ENCODE peak calls at places on chromosomes 7 and 10, in four cellular contexts. C, V, F and W are unnamed samples.

GRCh38 chr10:114724295-114724694 is 66.2 kb upstream of the ABLIM1 start:
- DNase-seq in V (no peak), C (no peak), F (no peak), W (no peak)

GRCh38 chr10:74854610-74855009 is 28.2 kb downstream of the KAT6B start:
- DNase-seq in F (no peak), C (no peak), V (no peak), W (no peak)

GRCh38 chr10:130362308-130362761 is 226.1 kb downstream of the GLRX3 start:
- DNase-seq in V (no peak), F (no peak), C (no peak), W (no peak)

GRCh38 chr7:92717982-92718716 is 118.2 kb downstream of the CDK6 start:
- DNase-seq in V (peak; percentile 79), F (no peak), C (peak; percentile 11), W (no peak)

GRCh38 chr7:122622682-122623081 is 76.2 kb downstream of the RNF133 start:
- DNase-seq in F (no peak), C (no peak), V (no peak), W (no peak)

GRCh38 chr10:45160266-45160665 is 155.1 kb downstream of the OR13A1 start:
- DNase-seq in C (no peak), F (no peak), V (no peak), W (no peak)

GRCh38 chr7:5526190-5527037 is 102.8 kb upstream of the TNRC18 start:
- DNase-seq in F (no peak), C (peak; percentile 48), V (peak; percentile 63), W (no peak)

GRCh38 chr7:25907214-25907613 is 244.8 kb upstream of the NFE2L3 start:
- DNase-seq in C (no peak), F (no peak), V (no peak), W (no peak)

GRCh38 chr10:58023341-58024073 is 244.2 kb downstream of the IPMK start:
- DNase-seq in V (no peak), F (no peak), C (no peak), W (no peak)

GRCh38 chr10:22475527-22475856 is 130.2 kb downstream of the SPAG6 start:
- DNase-seq in C (no peak), V (no peak), F (no peak), W (no peak)